ENCODE peak calls at places on chromosomes 4 and X, in five cellular contexts. R is activated CD4-positive, alpha-beta T cell treated with anti-CD3 and anti-CD28 coated beads for 1 hour; U is adrenal gland; G is mesothelial cell of epicardium; H is EL. C is an unnamed sample.

GRCh38 chr4:6869944-6870343 is 39.7 kb upstream of the TBC1D14 start:
- DNase-seq in G (no peak), H (no peak), U (no peak), R (no peak), C (no peak)

GRCh38 chr4:153780221-153780620 is 8.7 kb downstream of the SFRP2 start:
- DNase-seq in H (no peak), R (no peak), U (no peak), G (no peak), C (no peak)

GRCh38 chr4:156672924-156673323 is 298.7 kb downstream of the PDGFC start:
- DNase-seq in R (no peak), U (no peak), G (no peak), H (peak), C (no peak)

GRCh38 chr4:148955926-148956325 is 513.7 kb upstream of the NR3C2 start:
- DNase-seq in U (no peak), G (no peak), H (no peak), R (no peak), C (no peak)

GRCh38 chrX:153974726-153975286 is 2.3 kb downstream of the TMEM187 start:
- DNase-seq in U (no peak), R (no peak), H (no peak), G (no peak), C (no peak)

GRCh38 chrX:48697182-48697727 is 721 bp downstream of the SUV39H1 start:
- DNase-seq in R (no peak), G (no peak), H (no peak), U (no peak), C (no peak)

GRCh38 chr4:85759392-85759791 is 284.4 kb downstream of the ARHGAP24 start:
- DNase-seq in R (no peak), U (no peak), H (no peak), G (no peak), C (no peak)

GRCh38 chr4:47031011-47031678 is at the start of gene GABRB1:
- DNase-seq in R (no peak), U (peak), H (peak), G (peak), C (no peak)

GRCh38 chrX:113947548-113947947 is 636.3 kb upstream of the HTR2C start:
- DNase-seq in U (no peak), H (no peak), R (no peak), G (no peak), C (no peak)

GRCh38 chr4:182848685-182849084 is 68.5 kb downstream of the DCTD start:
- DNase-seq in R (no peak), G (no peak), U (no peak), H (no peak), C (no peak)

GRCh38 chr4:76897522-76898384 is at the start of gene SOWAHB:
- DNase-seq in U (peak), H (peak), G (peak), R (no peak), C (peak)

GRCh38 chr4:172202480-172203076 is 389.4 kb downstream of the GALNTL6 start:
- DNase-seq in R (no peak), G (no peak), H (peak), U (no peak), C (no peak)

GRCh38 chr4:133151681-133152329 is 2.7 kb downstream of the PCDH10 start:
- DNase-seq in R (no peak), H (peak), U (no peak), G (peak), C (no peak)

GRCh38 chr4:76535603-76536380 is 100.8 kb downstream of the SHROOM3 start:
- DNase-seq in U (no peak), R (no peak), G (no peak), H (peak), C (no peak)

GRCh38 chr4:133839326-133839725 is 362.3 kb downstream of the PABPC4L start:
- DNase-seq in H (peak), R (no peak), G (no peak), U (no peak), C (no peak)

GRCh38 chr4:8304827-8305695 is 35.5 kb downstream of the HTRA3 start:
- DNase-seq in G (no peak), H (no peak), R (no peak), U (peak), C (peak)

GRCh38 chr4:140641789-140642439 is 73.2 kb upstream of the UCP1 start:
- DNase-seq in R (no peak), U (no peak), G (no peak), H (no peak), C (no peak)

GRCh38 chrX:71910526-71911022 is at the start of gene NHSL2:
- DNase-seq in R (no peak), H (peak), U (no peak), G (no peak), C (no peak)

GRCh38 chr4:103018391-103019318 is 850 bp downstream of the SLC9B1 start:
- DNase-seq in H (peak), U (peak), R (no peak), G (no peak), C (no peak)

GRCh38 chr4:6038711-6039110 is 20.5 kb upstream of the C4orf50 start:
- DNase-seq in U (no peak), G (no peak), R (no peak), H (no peak), C (no peak)

GRCh38 chrX:69103539-69103938 is 61.7 kb downstream of the PJA1 start:
- DNase-seq in G (no peak), H (no peak), R (no peak), U (no peak), C (no peak)

GRCh38 chrX:40099046-40099968 is 1.5 kb upstream of the BCOR start:
- DNase-seq in G (no peak), U (peak), H (peak), R (peak), C (no peak)

GRCh38 chr4:41418444-41418843 is 119.5 kb upstream of the LIMCH1 start:
- DNase-seq in R (no peak), G (no peak), H (peak), U (peak), C (no peak)

GRCh38 chr4:26157541-26157940 is 163.3 kb upstream of the RBPJ start:
- DNase-seq in G (no peak), U (no peak), H (no peak), R (no peak), C (no peak)

GRCh38 chr4:163976588-163976987 is 482.1 kb downstream of the TMA16 start:
- DNase-seq in R (no peak), U (no peak), G (no peak), H (no peak), C (no peak)

GRCh38 chrX:55695227-55696018 is 22.1 kb upstream of the RRAGB start:
- DNase-seq in H (no peak), R (no peak), G (no peak), U (no peak), C (no peak)

GRCh38 chrX:43559643-43560042 is 96.5 kb upstream of the MAOA start:
- DNase-seq in R (no peak), U (peak), G (peak), H (peak), C (no peak)

GRCh38 chr4:187849556-187850245 is 145.9 kb upstream of the ZFP42 start:
- DNase-seq in G (no peak), U (no peak), R (no peak), H (no peak), C (no peak)

GRCh38 chr4:96131186-96131585 is 291.3 kb downstream of the PDHA2 start:
- DNase-seq in U (no peak), R (no peak), H (no peak), G (no peak), C (no peak)

GRCh38 chr4:122577808-122578781 is 42.8 kb downstream of the IL21 start:
- DNase-seq in R (peak), H (peak), U (peak), G (no peak), C (no peak)

GRCh38 chr4:23213198-23213597 is 520.5 kb downstream of the GBA3 start:
- DNase-seq in U (no peak), R (no peak), H (no peak), G (no peak), C (no peak)

GRCh38 chrX:129115104-129115503 is 408.2 kb downstream of the SMARCA1 start:
- DNase-seq in H (peak), G (no peak), U (no peak), R (no peak), C (no peak)

GRCh38 chr4:3302164-3302785 is 9.5 kb downstream of the RGS12 start:
- DNase-seq in G (peak), R (peak), U (peak), H (no peak), C (no peak)

GRCh38 chr4:3532714-3533336 is 603 bp upstream of the LRPAP1 start:
- DNase-seq in H (no peak), R (no peak), G (no peak), U (no peak), C (no peak)

GRCh38 chr4:150961566-150961965 is 53.5 kb downstream of the LRBA start:
- DNase-seq in H (no peak), U (no peak), G (no peak), R (no peak), C (no peak)

C was measured in suprapubic skin.